ENCODE peak calls at places on chromosomes 4 and X, in seven cellular contexts. A is CD8-positive, alpha-beta T cell; G is H9; I is tibial artery; Q is uterus; Y is heart left ventricle; B is PC-3. X is an unnamed sample.

GRCh38 chrX:148811236-148811635 is 310.8 kb downstream of the AFF2 start:
- DNase-seq in A (no peak), G (no peak), I (no peak), Q (no peak), Y (no peak), B (no peak), X (no peak)

GRCh38 chrX:153744210-153745066 is 19.6 kb upstream of the PLXNB3 start:
- DNase-seq in A (no peak), G (peak), I (no peak), Q (peak), Y (no peak), B (peak), X (no peak)

GRCh38 chr4:122602277-122603142 is 18.4 kb downstream of the IL21 start:
- DNase-seq in A (no peak), G (no peak), I (no peak), Q (no peak), Y (no peak), B (peak), X (no peak)

GRCh38 chrX:41384041-41384705 is 50.2 kb downstream of the DDX3X start:
- DNase-seq in A (peak), G (no peak), I (peak), Q (peak), Y (peak), B (peak), X (peak)

GRCh38 chr4:10589308-10589707 is 95.3 kb downstream of the CLNK start:
- DNase-seq in A (no peak), G (no peak), I (no peak), Q (no peak), Y (no peak), B (no peak), X (no peak)

GRCh38 chr4:8607603-8608481 is 15.3 kb downstream of the CPZ start:
- DNase-seq in A (peak), G (peak), I (no peak), Q (peak), Y (peak), B (peak), X (no peak)

GRCh38 chrX:110086162-110086915 is 83.4 kb downstream of the TMEM164 start:
- DNase-seq in A (no peak), G (no peak), I (no peak), Q (no peak), Y (no peak), B (peak), X (no peak)

GRCh38 chrX:2627272-2627867 is 63.7 kb upstream of the CD99 start:
- DNase-seq in A (peak), G (peak), I (peak), Q (no peak), Y (no peak), B (peak), X (no peak)

GRCh38 chrX:36908801-36909403 is 99.3 kb upstream of the FAM47C start:
- DNase-seq in A (no peak), G (no peak), I (no peak), Q (no peak), Y (no peak), B (peak), X (no peak)

GRCh38 chrX:129925305-129926092 is 19.5 kb downstream of the UTP14A start:
- DNase-seq in A (peak), G (peak), I (peak), Q (peak), Y (peak), B (peak), X (peak)

GRCh38 chr4:117949621-117950020 is 84.7 kb upstream of the NDST3 start:
- DNase-seq in A (no peak), G (no peak), I (no peak), Q (no peak), Y (no peak), B (no peak), X (no peak)

GRCh38 chr4:1406416-1406945 is at the start of gene NKX1-1:
- DNase-seq in A (no peak), G (peak), I (no peak), Q (no peak), Y (no peak), B (no peak), X (no peak)

GRCh38 chr4:88613417-88613875 is 21.2 kb downstream of the HERC3 start:
- DNase-seq in A (peak), G (no peak), I (no peak), Q (no peak), Y (no peak), B (no peak), X (no peak)

GRCh38 chr4:155745984-155746383 is 12.8 kb upstream of the GUCY1B1 start:
- DNase-seq in A (no peak), G (no peak), I (no peak), Q (no peak), Y (no peak), B (peak), X (no peak)

GRCh38 chrX:150664290-150664689 is 28.9 kb upstream of the MTMR1 start:
- DNase-seq in A (no peak), G (no peak), I (peak), Q (no peak), Y (peak), B (no peak), X (no peak)

GRCh38 chr4:116913451-116913850 is 171.9 kb downstream of the TRAM1L1 start:
- DNase-seq in A (no peak), G (no peak), I (no peak), Q (no peak), Y (no peak), B (no peak), X (no peak)

GRCh38 chr4:83658806-83659205 is 122.9 kb downstream of the GPAT3 start:
- DNase-seq in A (no peak), G (no peak), I (no peak), Q (no peak), Y (no peak), B (no peak), X (no peak)

GRCh38 chrX:154648931-154649863 is 4.2 kb downstream of the CTAG2 start:
- DNase-seq in A (no peak), G (no peak), I (no peak), Q (no peak), Y (no peak), B (no peak), X (no peak)

GRCh38 chrX:111505783-111506182 is 5.7 kb upstream of the SERTM2 start:
- DNase-seq in A (no peak), G (no peak), I (no peak), Q (no peak), Y (no peak), B (no peak), X (no peak)

GRCh38 chr4:102335616-102336015 is 9.7 kb downstream of the SLC39A8 start:
- DNase-seq in A (no peak), G (no peak), I (no peak), Q (no peak), Y (no peak), B (no peak), X (no peak)

GRCh38 chr4:168797176-168797575 is 212.9 kb downstream of the CBR4 start:
- DNase-seq in A (no peak), G (no peak), I (no peak), Q (no peak), Y (no peak), B (peak), X (no peak)
- H3K27ac ChIP-seq in A (no peak), G (no peak), I (peak), Q (peak), Y (peak), B (peak), X (no peak)

GRCh38 chrX:49247916-49248811 is 12.9 kb downstream of the CCDC22 start:
- DNase-seq in A (no peak), G (no peak), I (no peak), Q (no peak), Y (no peak), B (no peak), X (no peak)
- H3K27ac ChIP-seq in A (no peak), G (no peak), I (no peak), Q (no peak), Y (no peak), B (no peak), X (no peak)

GRCh38 chrX:24464498-24464835 is 619 bp upstream of the PDK3 start:
- DNase-seq in A (no peak), G (no peak), I (no peak), Q (no peak), Y (no peak), B (no peak), X (no peak)
- H3K27ac ChIP-seq in A (peak), G (peak), I (peak), Q (peak), Y (no peak), B (no peak), X (peak)

DNA sequence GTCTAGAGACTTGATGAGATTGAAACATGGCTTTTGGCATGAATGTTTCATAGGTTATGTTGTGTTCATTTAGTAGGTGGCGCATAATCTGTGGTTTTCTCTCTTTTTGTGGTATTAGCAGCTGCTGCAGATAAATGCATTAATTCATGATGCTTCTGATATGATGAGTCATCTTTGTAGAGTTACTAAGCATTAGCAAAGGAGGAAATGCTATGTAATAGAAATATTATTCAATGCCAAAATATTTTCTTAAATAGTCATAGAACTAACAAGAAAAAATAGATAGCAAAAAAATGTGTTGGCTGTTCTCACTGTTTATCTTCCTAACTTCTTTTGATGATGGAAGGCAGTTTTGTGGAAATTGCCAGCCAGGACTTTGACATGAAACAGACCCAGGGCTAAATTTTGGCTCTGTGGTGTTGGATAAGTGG is 3.6 kb downstream of the ZXDB start:
- DNase-seq in A (no peak), G (no peak), I (no peak), Q (peak), Y (peak), B (peak), X (no peak)
- H3K27ac ChIP-seq in A (no peak), G (no peak), I (no peak), Q (peak), Y (no peak), B (peak), X (no peak)

GRCh38 chrX:124232523-124233201 is 99.8 kb upstream of the TEX13D start:
- DNase-seq in A (peak), G (no peak), I (no peak), Q (no peak), Y (no peak), B (peak), X (no peak)
- H3K27ac ChIP-seq in A (no peak), G (no peak), I (no peak), Q (no peak), Y (no peak), B (no peak), X (no peak)

GRCh38 chr4:110394871-110395270 is 81.1 kb upstream of the ENPEP start:
- DNase-seq in A (no peak), G (no peak), I (no peak), Q (no peak), Y (no peak), B (no peak), X (no peak)
- H3K27ac ChIP-seq in A (no peak), G (no peak), I (no peak), Q (no peak), Y (no peak), B (no peak), X (no peak)

GRCh38 chrX:68988865-68989264 is 160.0 kb downstream of the EFNB1 start:
- DNase-seq in A (no peak), G (no peak), I (no peak), Q (no peak), Y (no peak), B (no peak), X (no peak)

GRCh38 chrX:68991691-68992345 is 163.0 kb downstream of the EFNB1 start:
- DNase-seq in A (no peak), G (peak), I (no peak), Q (no peak), Y (no peak), B (no peak), X (no peak)

GRCh38 chrX:68990948-68991347 is 162.1 kb downstream of the EFNB1 start:
- DNase-seq in A (no peak), G (no peak), I (no peak), Q (no peak), Y (no peak), B (no peak), X (no peak)

GRCh38 chrX:68989865-68990606 is 161.2 kb downstream of the EFNB1 start:
- DNase-seq in A (no peak), G (peak), I (peak), Q (peak), Y (peak), B (no peak), X (no peak)

GRCh38 chrX:68989456-68989855 is 160.6 kb downstream of the EFNB1 start:
- DNase-seq in A (no peak), G (peak), I (no peak), Q (no peak), Y (no peak), B (no peak), X (no peak)
- H3K27ac ChIP-seq in A (no peak), G (no peak), I (peak), Q (no peak), Y (no peak), B (no peak), X (no peak)

X was measured in substantia nigra.